ENCODE peak calls at places on chromosome 3, in six cellular contexts. U is A549, G is mammary epithelial cell, H is mucosa of descending colon, P is GM06990, X is neuronal stem cell. A is an unnamed sample.
A peak's percentile ranks its signal among the peaks of the same experiment; 100 is the strongest.

GRCh38 chr3:161818106-161818505 is 321.5 kb downstream of the OTOL1 start:
- DNase-seq in U (no peak), G (no peak), H (no peak), P (no peak), X (no peak), A (no peak)

GRCh38 chr3:197682713-197683112 is 54.0 kb downstream of the RUBCN start:
- DNase-seq in U (peak; percentile 9), G (no peak), H (no peak), P (no peak), X (no peak), A (no peak)

GRCh38 chr3:179837374-179837773 is 184.5 kb downstream of the USP13 start:
- DNase-seq in U (no peak), G (peak; percentile 6), H (no peak), P (no peak), X (no peak), A (no peak)

GRCh38 chr3:34388836-34389235 is 590.4 kb downstream of the PDCD6IP start:
- DNase-seq in U (no peak), G (no peak), H (no peak), P (no peak), X (no peak), A (no peak)

GRCh38 chr3:56754753-56755365 is 46.9 kb downstream of the ARHGEF3 start:
- DNase-seq in U (no peak), G (no peak), H (peak; percentile 33), P (peak; percentile 47), X (no peak), A (no peak)

GRCh38 chr3:178705925-178706324 is 169.7 kb downstream of the KCNMB2 start:
- DNase-seq in U (no peak), G (peak; percentile 94), H (no peak), P (no peak), X (no peak), A (no peak)

GRCh38 chr3:150743508-150743907 is 19.5 kb downstream of the SIAH2 start:
- DNase-seq in U (peak; percentile 28), G (peak; percentile 90), H (no peak), P (no peak), X (no peak), A (no peak)

GRCh38 chr3:58989173-58989572 is 60.7 kb downstream of the CFAP20DC start:
- DNase-seq in U (no peak), G (peak; percentile 56), H (no peak), P (no peak), X (no peak), A (no peak)

GRCh38 chr3:69385723-69386483 is at the start of gene FRMD4B:
- DNase-seq in U (peak; percentile 21), G (peak; percentile 65), H (peak; percentile 82), P (peak; percentile 42), X (no peak), A (peak; percentile 96)

GRCh38 chr3:111594781-111595180 is 365 bp downstream of the ZBED2 start:
- DNase-seq in U (no peak), G (no peak), H (no peak), P (no peak), X (no peak), A (no peak)

GRCh38 chr3:134320749-134321148 is 53.5 kb downstream of the AMOTL2 start:
- DNase-seq in U (no peak), G (peak; percentile 81), H (no peak), P (no peak), X (no peak), A (no peak)

GRCh38 chr3:14549256-14549931 is 9.3 kb upstream of the GRIP2 start:
- DNase-seq in U (peak; percentile 41), G (no peak), H (no peak), P (no peak), X (no peak), A (no peak)

GRCh38 chr3:12427551-12427950 is 56.7 kb upstream of the TSEN2 start:
- DNase-seq in U (no peak), G (no peak), H (no peak), P (no peak), X (no peak), A (no peak)

GRCh38 chr3:58577269-58577821 is at the start of gene FAM107A:
- DNase-seq in U (peak; percentile 30), G (no peak), H (no peak), P (no peak), X (no peak), A (no peak)

GRCh38 chr3:65376426-65376825 is 662.3 kb downstream of the MAGI1 start:
- DNase-seq in U (no peak), G (no peak), H (no peak), P (no peak), X (no peak), A (no peak)

GRCh38 chr3:33044676-33045075 is 52.3 kb downstream of the GLB1 start:
- DNase-seq in U (no peak), G (no peak), H (no peak), P (no peak), X (no peak), A (no peak)

GRCh38 chr3:7745711-7746110 is 755.9 kb upstream of the LMCD1 start:
- DNase-seq in U (no peak), G (peak; percentile 5), H (no peak), P (no peak), X (no peak), A (no peak)

GRCh38 chr3:16474304-16474703 is 39.2 kb downstream of the RFTN1 start:
- DNase-seq in U (no peak), G (no peak), H (no peak), P (no peak), X (no peak), A (no peak)

GRCh38 chr3:143654906-143655305 is 193.4 kb downstream of the SLC9A9 start:
- DNase-seq in U (no peak), G (peak; percentile 73), H (no peak), P (no peak), X (no peak), A (no peak)

GRCh38 chr3:20125912-20126311 is 60.1 kb downstream of the SGO1 start:
- DNase-seq in U (no peak), G (no peak), H (no peak), P (peak; percentile 64), X (no peak), A (peak; percentile 35)

GRCh38 chr3:126317029-126317996 is 39.9 kb downstream of the KLF15 start:
- DNase-seq in U (no peak), G (no peak), H (no peak), P (no peak), X (no peak), A (peak; percentile 8)

GRCh38 chr3:191412764-191413163 is 48.2 kb upstream of the PYDC2 start:
- DNase-seq in U (no peak), G (peak; percentile 80), H (no peak), P (no peak), X (no peak), A (no peak)

GRCh38 chr3:55006277-55006676 is 78.4 kb upstream of the LRTM1 start:
- DNase-seq in U (no peak), G (no peak), H (no peak), P (no peak), X (no peak), A (no peak)

GRCh38 chr3:133937756-133938601 is 42.3 kb upstream of the RAB6B start:
- DNase-seq in U (no peak), G (no peak), H (no peak), P (no peak), X (no peak), A (no peak)

GRCh38 chr3:81237193-81237592 is 524.3 kb downstream of the GBE1 start:
- DNase-seq in U (no peak), G (no peak), H (no peak), P (no peak), X (no peak), A (no peak)

GRCh38 chr3:81245043-81245442 is 516.4 kb downstream of the GBE1 start:
- DNase-seq in U (no peak), G (no peak), H (no peak), P (no peak), X (no peak), A (no peak)

GRCh38 chr3:81245505-81245904 is 515.9 kb downstream of the GBE1 start:
- DNase-seq in U (no peak), G (no peak), H (no peak), P (no peak), X (no peak), A (no peak)

GRCh38 chr3:81244196-81244595 is 517.2 kb downstream of the GBE1 start:
- DNase-seq in U (no peak), G (no peak), H (no peak), P (no peak), X (no peak), A (no peak)

DNA sequence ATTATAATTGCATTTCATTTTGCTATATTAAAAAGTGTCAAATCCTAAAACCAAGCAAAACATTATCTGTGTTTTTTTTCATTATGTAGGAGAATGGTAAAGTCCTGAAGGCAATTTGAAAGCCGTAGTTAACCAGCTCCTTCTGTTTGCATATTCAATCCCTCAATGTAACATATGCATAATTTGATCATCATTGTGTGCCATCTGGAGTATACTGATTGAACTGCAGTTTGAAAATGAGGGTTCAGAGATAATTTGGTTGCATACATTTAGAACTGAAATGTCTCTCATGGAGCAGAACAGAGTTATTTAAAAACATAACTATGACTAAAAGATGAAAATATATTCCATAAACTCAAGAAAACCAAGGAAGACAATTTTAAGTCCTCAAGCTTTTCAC is 518.6 kb downstream of the GBE1 start:
- DNase-seq in U (peak; percentile 6), G (no peak), H (no peak), P (no peak), X (no peak), A (no peak)
- H3K4me3 ChIP-seq in U (no peak overlapping the region), G (no peak overlapping the region), H (no peak overlapping the region), P (no peak overlapping the region), X (no peak overlapping the region), A (no peak overlapping the region)

DNA sequence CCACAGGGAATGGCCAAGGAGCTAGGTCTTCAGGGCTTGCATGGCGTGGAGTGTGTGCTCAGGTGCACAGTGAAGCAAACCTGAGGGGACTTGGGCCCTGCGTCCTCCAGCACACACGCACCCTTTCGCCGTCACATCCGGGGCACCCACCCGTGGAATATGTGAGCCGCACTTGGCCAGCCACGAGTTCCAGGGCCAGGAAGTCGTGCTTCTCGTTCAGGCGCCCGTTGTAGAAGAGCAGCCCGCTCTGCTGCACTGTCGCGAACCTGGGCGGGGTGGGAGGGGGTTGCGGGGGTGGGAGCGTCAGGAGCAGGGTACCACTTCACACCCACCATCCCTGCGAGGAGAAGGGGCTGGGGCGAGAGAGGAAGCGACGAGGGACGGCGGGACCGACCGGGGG is 7.1 kb downstream of the CELSR3 start:
- DNase-seq in U (no peak), G (no peak), H (no peak), P (peak; percentile 45), X (no peak), A (no peak)
- H3K4me3 ChIP-seq in U (peak overlapping the region; percentile 51), G (no peak overlapping the region), H (no peak overlapping the region), P (peak overlapping the region; percentile 64), X (no peak overlapping the region), A (peak overlapping the region; percentile 67)

GRCh38 chr3:27532931-27533607 is 48.9 kb upstream of the SLC4A7 start:
- DNase-seq in U (no peak), G (peak; percentile 79), H (no peak), P (no peak), X (no peak), A (no peak)
- H3K4me3 ChIP-seq in U (no peak overlapping the region), G (peak overlapping the region; percentile 37), H (no peak overlapping the region), P (no peak overlapping the region), X (no peak overlapping the region), A (no peak overlapping the region)

GRCh38 chr3:155676252-155676981 is 68.5 kb downstream of the PLCH1 start:
- DNase-seq in U (peak; percentile 13), G (peak; percentile 53), H (no peak), P (no peak), X (no peak), A (peak; percentile 39)
- H3K4me3 ChIP-seq in U (peak overlapping the region; percentile 23), G (no peak overlapping the region), H (no peak overlapping the region), P (no peak overlapping the region), X (peak overlapping the region; percentile 21), A (peak overlapping the region; percentile 7)

A was measured in left lung.